ENCODE peak calls at places on chromosomes 16 and 17, in seven cellular contexts. O, U, I, Q, Z, A and P are unnamed samples. For H3K4me1, the result is how much of the 10 kb centered on the place peaks cover.

GRCh38 chr16:84785843-84786538 is 33.8 kb upstream of the CRISPLD2 start:
- DNase-seq in Q (no peak), U (no peak), Z (no peak), A (peak), I (no peak), O (peak), P (peak)

GRCh38 chr17:40176409-40177110 is 710 bp upstream of the RAPGEFL1 start:
- DNase-seq in U (no peak), O (peak), Z (no peak), I (peak), A (no peak), Q (no peak), P (no peak)

GRCh38 chr16:20519231-20519630 is 56.9 kb downstream of the ACSM2B start:
- DNase-seq in Z (no peak), U (no peak), Q (no peak), O (no peak), I (no peak), A (no peak), P (no peak)

GRCh38 chr17:42405963-42406495 is 17.0 kb downstream of the CAVIN1 start:
- DNase-seq in A (peak), O (peak), I (peak), U (peak), Z (peak), Q (peak), P (peak)

GRCh38 chr17:75041656-75042280 is 5.0 kb downstream of the ATP5PD start:
- DNase-seq in I (no peak), Z (no peak), Q (no peak), U (no peak), O (no peak), A (no peak), P (no peak)

GRCh38 chr16:78235168-78235800 is 135.8 kb downstream of the WWOX start:
- DNase-seq in A (peak), Q (peak), Z (peak), O (peak), I (peak), U (peak), P (peak)

GRCh38 chr17:29076722-29077121 is 33.8 kb downstream of the PIPOX start:
- DNase-seq in Q (no peak), Z (no peak), A (no peak), I (no peak), U (no peak), O (no peak), P (no peak)

GRCh38 chr17:17856386-17856785 is 19.6 kb upstream of the SREBF1 start:
- DNase-seq in Z (no peak), O (no peak), I (no peak), Q (no peak), A (no peak), U (no peak), P (no peak)

GRCh38 chr17:34252890-34253525 is 2.1 kb upstream of the CCL2 start:
- DNase-seq in Z (no peak), I (no peak), A (no peak), U (no peak), O (no peak), Q (no peak), P (no peak)

GRCh38 chr16:77171750-77172635 is 19.0 kb upstream of the MON1B start:
- DNase-seq in U (no peak), I (peak), Q (no peak), A (no peak), Z (no peak), O (no peak), P (no peak)

GRCh38 chr17:47694018-47694817 is at the start of gene TBKBP1:
- DNase-seq in I (no peak), O (peak), Z (no peak), Q (peak), U (no peak), A (peak), P (peak)

GRCh38 chr16:23359092-23359760 is 57.1 kb downstream of the SCNN1B start:
- DNase-seq in Z (no peak), Q (no peak), A (peak), O (no peak), I (no peak), U (no peak), P (peak)

GRCh38 chr17:10871914-10872313 is 34.0 kb upstream of the PIRT start:
- DNase-seq in Q (no peak), U (no peak), A (no peak), I (peak), Z (no peak), O (peak), P (no peak)

GRCh38 chr17:81518113-81518784 is 5.7 kb upstream of the ACTG1 start:
- DNase-seq in Q (no peak), U (no peak), A (no peak), Z (no peak), O (no peak), I (no peak), P (no peak)

GRCh38 chr17:15498107-15498506 is 30.7 kb upstream of the CDRT4 start:
- DNase-seq in Z (no peak), U (no peak), Q (no peak), A (no peak), I (no peak), O (no peak), P (no peak)

GRCh38 chr16:75908718-75909117 is 182.4 kb upstream of the CPHXL start:
- DNase-seq in U (no peak), Q (no peak), Z (no peak), I (no peak), A (no peak), O (no peak), P (no peak)

GRCh38 chr16:31022574-31023251 is 10.6 kb upstream of the STX4 start:
- DNase-seq in O (no peak), U (no peak), Z (no peak), I (no peak), A (no peak), Q (no peak), P (no peak)

GRCh38 chr16:468072-468821 is 42.8 kb downstream of the RAB11FIP3 start:
- DNase-seq in I (no peak), Z (no peak), A (no peak), O (no peak), Q (no peak), U (no peak), P (no peak)

GRCh38 chr17:68785565-68786486 is 169.4 kb downstream of the ABCA8 start:
- DNase-seq in O (no peak), Q (no peak), I (no peak), A (no peak), Z (no peak), U (no peak), P (no peak)

GRCh38 chr17:54029196-54029595 is 206.5 kb downstream of the KIF2B start:
- DNase-seq in I (no peak), O (no peak), Q (no peak), U (no peak), Z (no peak), A (no peak), P (no peak)

GRCh38 chr17:66310528-66311148 is 8.2 kb downstream of the PRKCA start:
- DNase-seq in O (no peak), U (no peak), A (no peak), Q (no peak), Z (no peak), I (no peak), P (no peak)

GRCh38 chr16:55377840-55378239 is 53.8 kb downstream of the IRX6 start:
- DNase-seq in U (no peak), Q (no peak), A (no peak), Z (no peak), O (no peak), I (no peak), P (no peak)

GRCh38 chr16:68655806-68656205 is 10.7 kb downstream of the CDH3 start:
- DNase-seq in Z (no peak), A (no peak), I (no peak), Q (no peak), U (no peak), O (no peak), P (no peak)

GRCh38 chr17:78342438-78343098 is 17.3 kb downstream of the SOCS3 start:
- DNase-seq in Q (peak), O (no peak), I (no peak), Z (no peak), A (peak), U (peak), P (peak)

GRCh38 chr16:4859190-4859899 is 12.1 kb downstream of the UBN1 start:
- DNase-seq in U (no peak), I (no peak), Q (no peak), A (no peak), Z (no peak), O (no peak), P (no peak)

GRCh38 chr17:7703584-7704574 is 1.1 kb upstream of the EFNB3 start:
- DNase-seq in Q (no peak), A (no peak), Z (no peak), O (peak), I (no peak), U (no peak), P (peak)

GRCh38 chr17:65370669-65371126 is 190.8 kb downstream of the AXIN2 start:
- DNase-seq in I (peak), O (no peak), A (no peak), Z (no peak), Q (no peak), U (no peak), P (peak)

GRCh38 chr16:10622036-10622921 is 41.9 kb upstream of the EMP2 start:
- DNase-seq in I (no peak), A (no peak), O (no peak), Z (no peak), Q (no peak), U (no peak), P (no peak)

GRCh38 chr17:10888858-10889257 is 51.0 kb upstream of the PIRT start:
- DNase-seq in Q (no peak), A (no peak), U (no peak), Z (no peak), O (no peak), I (no peak), P (no peak)

GRCh38 chr16:19285431-19285830 is at the start of gene CLEC19A:
- DNase-seq in U (no peak), I (no peak), Z (no peak), Q (no peak), A (no peak), O (no peak), P (no peak)

GRCh38 chr16:87369796-87370719 is 13.5 kb downstream of the FBXO31 start:
- DNase-seq in Z (no peak), I (no peak), U (no peak), O (no peak), Q (no peak), A (no peak), P (peak)

GRCh38 chr16:87368029-87368765 is 15.4 kb downstream of the FBXO31 start:
- DNase-seq in O (no peak), A (no peak), U (no peak), Z (no peak), Q (no peak), I (no peak), P (no peak)

GRCh38 chr16:87367556-87367955 is 16.0 kb downstream of the FBXO31 start:
- DNase-seq in Z (no peak), Q (no peak), I (no peak), O (no peak), U (no peak), A (no peak), P (no peak)

GRCh38 chr16:87371261-87371866 is 12.2 kb downstream of the FBXO31 start:
- DNase-seq in I (no peak), Z (no peak), U (no peak), Q (no peak), A (peak), O (no peak), P (peak)

GRCh38 chr16:87369117-87369775 is 14.3 kb downstream of the FBXO31 start:
- DNase-seq in I (no peak), O (no peak), A (no peak), Z (no peak), Q (no peak), U (no peak), P (peak)
- H3K4me1 ChIP-seq in I (under half), O (under half), A (under half), Z (under half), Q (under half), U (under half), P (under half)

DNA sequence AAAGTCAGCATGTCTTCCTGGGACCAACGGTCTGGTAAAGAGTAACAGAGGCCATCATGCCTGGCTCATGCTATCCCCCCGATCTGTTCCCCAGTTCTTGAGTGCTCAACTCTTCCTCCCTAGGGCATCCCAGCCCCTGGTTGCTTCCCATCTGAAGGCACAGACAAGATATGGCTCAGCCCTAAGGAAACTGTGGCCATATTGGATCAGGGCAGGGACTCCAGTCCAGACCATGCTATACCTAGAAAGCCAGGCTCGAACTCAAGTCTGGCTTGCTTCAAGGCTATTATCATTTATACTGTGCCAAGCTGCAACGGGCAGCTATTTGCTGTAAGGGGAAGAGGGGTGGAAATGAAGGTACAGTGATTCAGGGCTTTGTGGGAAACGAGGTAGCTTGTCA is 2.8 kb downstream of the UBTF start:
- DNase-seq in Z (no peak), Q (no peak), U (no peak), O (no peak), A (no peak), I (no peak), P (no peak)
- H3K4me1 ChIP-seq in Z (under half), Q (under half), U (under half), O (under half), A (under half), I (under half), P (half or more)

DNA sequence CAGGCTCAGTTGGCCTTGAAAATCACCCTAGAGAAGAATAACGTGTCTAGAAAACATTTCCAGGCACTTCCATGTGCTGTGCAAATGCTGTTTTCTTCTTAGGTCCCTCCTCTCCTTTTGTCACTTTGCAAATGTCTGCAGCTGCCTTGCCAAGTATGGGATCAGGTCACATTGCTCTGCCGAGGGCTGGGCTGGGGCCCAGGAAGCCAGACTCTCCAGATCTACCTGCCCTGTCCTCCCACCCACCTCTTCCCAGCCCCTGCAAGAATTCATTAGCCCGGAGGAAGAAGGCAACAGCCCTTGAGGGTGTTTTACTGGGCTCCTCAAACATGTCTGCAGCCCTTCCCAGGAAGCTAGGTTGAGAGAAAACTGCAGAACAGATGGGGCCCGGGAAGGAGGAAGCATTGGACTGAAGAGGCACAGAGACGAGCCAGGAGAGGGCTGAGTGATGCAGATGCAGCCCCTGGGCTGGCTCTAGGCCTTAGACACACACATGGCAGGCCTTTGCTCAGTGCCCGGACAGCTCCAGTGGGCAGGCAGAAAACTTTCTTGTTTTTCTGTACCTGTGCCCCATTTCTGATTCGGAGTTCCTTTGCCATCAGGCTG is 47.2 kb downstream of the WSB1 start:
- DNase-seq in Q (no peak), Z (no peak), I (no peak), U (no peak), A (no peak), O (no peak), P (no peak)
- H3K4me1 ChIP-seq in Q (under half), Z (under half), I (under half), U (under half), A (under half), O (under half), P (under half)

GRCh38 chr17:77323413-77324171 is 182.8 kb downstream of the SEC14L1 start:
- DNase-seq in Q (no peak), Z (peak), U (no peak), A (peak), I (no peak), O (peak), P (peak)
- H3K4me1 ChIP-seq in Q (half or more), Z (half or more), U (half or more), A (under half), I (under half), O (half or more), P (half or more)

GRCh38 chr16:17387226-17387625 is 83.5 kb downstream of the XYLT1 start:
- DNase-seq in I (no peak), A (no peak), Z (no peak), U (no peak), Q (no peak), O (no peak), P (no peak)
- H3K4me1 ChIP-seq in I (under half), A (under half), Z (under half), U (under half), Q (under half), O (under half), P (under half)

DNA sequence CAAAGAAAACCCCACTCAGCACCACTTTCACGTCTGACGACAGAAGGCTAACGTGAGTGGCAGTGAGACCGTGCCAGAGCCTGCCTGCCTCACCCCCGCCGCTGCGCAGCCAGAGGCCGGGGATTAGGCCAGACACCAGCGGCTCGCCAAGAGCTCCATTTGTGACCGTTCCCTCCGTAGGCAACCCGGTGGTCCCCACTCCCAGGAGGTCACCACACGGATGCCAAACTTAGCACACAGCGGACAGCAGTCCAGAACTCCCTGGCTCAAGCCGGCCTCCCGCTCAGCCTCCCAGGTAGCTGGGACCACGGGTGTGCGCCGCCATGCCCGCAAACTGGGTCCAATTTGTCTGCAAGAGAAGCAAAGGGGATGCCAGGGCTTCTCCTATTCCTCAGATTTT is 104.6 kb downstream of the ANKRD11 start:
- DNase-seq in O (no peak), Q (no peak), A (peak), I (no peak), U (no peak), Z (no peak), P (no peak)
- H3K4me1 ChIP-seq in O (under half), Q (under half), A (under half), I (under half), U (under half), Z (under half), P (half or more)

DNA sequence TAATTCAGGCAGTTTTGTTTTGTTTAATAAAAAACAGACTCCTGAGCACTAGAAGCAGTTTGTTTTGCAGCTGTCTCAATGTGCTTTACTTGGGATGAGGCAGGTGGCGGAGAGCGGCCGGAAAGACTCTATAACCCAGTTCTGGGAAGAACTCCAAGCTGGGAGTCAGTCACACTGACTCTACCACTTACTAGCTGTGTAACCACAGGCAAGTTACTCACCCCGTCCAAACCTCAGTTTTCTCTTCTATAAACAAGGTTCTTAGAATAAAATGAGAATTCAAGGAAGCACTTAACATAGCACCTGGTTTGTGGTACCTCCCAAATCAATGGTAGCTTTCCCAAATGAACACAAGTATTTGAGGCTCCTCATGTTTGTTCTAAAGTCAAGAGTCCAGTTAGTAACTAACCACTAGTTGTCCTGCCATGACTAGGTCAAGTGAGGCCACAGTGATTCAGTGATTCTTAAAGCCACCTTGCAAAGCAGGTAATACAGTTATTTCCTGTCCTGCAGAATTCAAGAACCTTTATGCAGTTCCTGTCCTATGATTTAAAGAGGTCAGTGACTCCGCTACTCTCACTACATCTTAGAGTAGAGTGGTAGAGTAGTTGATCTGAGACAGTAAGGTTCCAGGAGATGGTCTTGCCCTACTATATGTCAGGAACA is 2.7 kb downstream of the TXNDC17 start:
- DNase-seq in U (no peak), Z (no peak), A (no peak), Q (no peak), I (no peak), O (no peak), P (no peak)
- H3K4me1 ChIP-seq in U (under half), Z (under half), A (under half), Q (under half), I (under half), O (under half), P (half or more)

GRCh38 chr16:67084345-67085028 is 25.3 kb upstream of the PHAF1 start:
- DNase-seq in O (no peak), I (no peak), U (no peak), Z (no peak), Q (no peak), A (no peak), P (no peak)
- H3K4me1 ChIP-seq in O (under half), I (under half), U (under half), Z (under half), Q (under half), A (under half), P (under half)

GRCh38 chr17:57551321-57552079 is 193.6 kb downstream of the CCDC182 start:
- DNase-seq in Q (no peak), I (no peak), O (no peak), A (no peak), Z (no peak), U (no peak), P (peak)
- H3K4me1 ChIP-seq in Q (under half), I (under half), O (under half), A (under half), Z (under half), U (under half), P (half or more)

GRCh38 chr17:59627269-59627668 is 7.6 kb downstream of the CLTC start:
- DNase-seq in I (no peak), Q (no peak), A (no peak), U (no peak), O (no peak), Z (no peak), P (no peak)

GRCh38 chr17:59631221-59631720 is 11.6 kb downstream of the CLTC start:
- DNase-seq in Q (no peak), A (no peak), U (no peak), O (no peak), Z (no peak), I (no peak), P (no peak)

GRCh38 chr17:59623151-59623550 is 3.5 kb downstream of the CLTC start:
- DNase-seq in Z (no peak), O (no peak), I (no peak), U (no peak), Q (no peak), A (no peak), P (no peak)

GRCh38 chr17:59626756-59627155 is 7.1 kb downstream of the CLTC start:
- DNase-seq in I (no peak), Q (no peak), U (no peak), O (no peak), Z (no peak), A (no peak), P (no peak)

GRCh38 chr17:59627770-59628171 is 8.1 kb downstream of the CLTC start:
- DNase-seq in A (no peak), U (no peak), I (peak), Z (no peak), Q (no peak), O (no peak), P (no peak)
- H3K4me1 ChIP-seq in A (under half), U (under half), I (under half), Z (under half), Q (half or more), O (half or more), P (half or more)